ENCODE peak calls at places on chromosomes 6 and 20, in six cellular contexts. F is GM12865, J is renal cortical epithelial cell, Q is choroid plexus epithelial cell, O is GF-D8, T is endothelial cell. D is an unnamed sample.

GRCh38 chr20:57767456-57767855 is 57.6 kb upstream of the PMEPA1 start:
- DNase-seq in F (no peak), Q (no peak), O (no peak), T (no peak), J (no peak), D (no peak)

GRCh38 chr6:126188271-126188909 is 151.5 kb upstream of the CENPW start:
- DNase-seq in F (no peak), J (peak), Q (peak), O (no peak), T (no peak), D (no peak)

GRCh38 chr6:106511274-106512047 is 117.8 kb downstream of the RTN4IP1 start:
- DNase-seq in F (peak), O (no peak), J (peak), Q (no peak), T (peak), D (no peak)

GRCh38 chr20:62751551-62752150 is 43.0 kb downstream of the NTSR1 start:
- DNase-seq in T (no peak), Q (no peak), O (no peak), J (no peak), F (no peak), D (no peak)

GRCh38 chr20:48468571-48468970 is 359.2 kb downstream of the PREX1 start:
- DNase-seq in F (no peak), O (no peak), T (no peak), Q (no peak), J (no peak), D (no peak)

GRCh38 chr20:63645218-63645617 is 8.0 kb downstream of the STMN3 start:
- DNase-seq in Q (no peak), O (no peak), F (no peak), T (no peak), J (no peak), D (no peak)

GRCh38 chr6:37984578-37984977 is 165.1 kb downstream of the ZFAND3 start:
- DNase-seq in F (no peak), Q (no peak), J (no peak), T (no peak), O (no peak), D (no peak)

GRCh38 chr6:168133707-168134398 is 54.8 kb upstream of the FRMD1 start:
- DNase-seq in J (no peak), O (no peak), F (no peak), T (no peak), Q (no peak), D (peak)

GRCh38 chr6:4925580-4925979 is 78.3 kb downstream of the RPP40 start:
- DNase-seq in J (no peak), O (no peak), T (no peak), Q (no peak), F (no peak), D (no peak)

GRCh38 chr6:16228709-16229665 is 9.4 kb upstream of the GMPR start:
- DNase-seq in F (no peak), Q (no peak), O (no peak), T (no peak), J (peak), D (no peak)

GRCh38 chr20:58092871-58093270 is 135.6 kb downstream of the ANKRD60 start:
- DNase-seq in F (no peak), T (no peak), Q (no peak), O (no peak), J (no peak), D (no peak)

GRCh38 chr20:44370639-44371218 is 15.2 kb downstream of the HNF4A start:
- DNase-seq in Q (peak), T (no peak), O (no peak), F (no peak), J (no peak), D (no peak)

GRCh38 chr20:40960521-40960956 is 68.1 kb upstream of the TOP1 start:
- DNase-seq in F (no peak), J (no peak), O (no peak), Q (no peak), T (no peak), D (no peak)

GRCh38 chr20:40710608-40711007 is 21.6 kb upstream of the MAFB start:
- DNase-seq in F (no peak), Q (no peak), O (no peak), J (no peak), T (no peak), D (no peak)

GRCh38 chr20:44064501-44065400 is 122.2 kb downstream of the JPH2 start:
- DNase-seq in O (no peak), F (no peak), Q (no peak), J (no peak), T (no peak), D (no peak)

GRCh38 chr6:33726696-33727095 is 15.2 kb upstream of the UQCC2 start:
- DNase-seq in O (no peak), Q (no peak), T (no peak), F (no peak), J (no peak), D (no peak)

GRCh38 chr20:46990017-46990810 is 95.6 kb downstream of the EYA2 start:
- DNase-seq in J (no peak), Q (no peak), F (no peak), O (no peak), T (no peak), D (no peak)

GRCh38 chr6:142953373-142954273 is 8.6 kb upstream of the HIVEP2 start:
- DNase-seq in F (no peak), O (no peak), Q (no peak), J (no peak), T (no peak), D (no peak)

GRCh38 chr20:21450572-21450971 is 53.2 kb upstream of the NKX2-4 start:
- DNase-seq in O (no peak), F (no peak), Q (no peak), T (no peak), J (peak), D (no peak)

GRCh38 chr6:109606362-109606761 is 84.6 kb downstream of the AK9 start:
- DNase-seq in J (no peak), F (no peak), O (no peak), Q (no peak), T (no peak), D (no peak)

GRCh38 chr6:17331238-17331637 is 50.1 kb downstream of the RBM24 start:
- DNase-seq in O (no peak), Q (no peak), T (no peak), F (no peak), J (no peak), D (no peak)

GRCh38 chr6:63486196-63486595 is 86.1 kb upstream of the LOC128125822 start:
- DNase-seq in T (no peak), O (no peak), F (no peak), Q (no peak), J (no peak), D (no peak)

GRCh38 chr20:5504061-5504739 is 187.4 kb upstream of the PROKR2 start:
- DNase-seq in T (peak), F (peak), O (no peak), Q (peak), J (no peak), D (peak)

GRCh38 chr6:41591859-41592502 is 45.8 kb downstream of the FOXP4 start:
- DNase-seq in J (peak), T (peak), Q (peak), F (peak), O (no peak), D (peak)

GRCh38 chr6:56720882-56721281 is 78.2 kb upstream of the DST start:
- DNase-seq in J (no peak), F (no peak), Q (no peak), O (no peak), T (no peak), D (no peak)

GRCh38 chr6:24981385-24981758 is 45.6 kb upstream of the RIPOR2 start:
- DNase-seq in F (no peak), J (no peak), T (no peak), Q (peak), O (no peak), D (no peak)

GRCh38 chr20:3732327-3733118 is at the start of gene HSPA12B:
- DNase-seq in F (no peak), J (no peak), Q (no peak), O (no peak), T (no peak), D (peak)

GRCh38 chr6:34145161-34146020 is 496 bp downstream of the GRM4 start:
- DNase-seq in Q (peak), T (peak), O (no peak), J (no peak), F (no peak), D (peak)

GRCh38 chr6:38493929-38494547 is 145.7 kb downstream of the BTBD9 start:
- DNase-seq in O (no peak), J (peak), Q (peak), T (peak), F (peak), D (peak)

GRCh38 chr6:148509152-148509571 is 166.5 kb downstream of the SASH1 start:
- DNase-seq in T (no peak), Q (peak), F (no peak), J (no peak), O (no peak), D (no peak)

GRCh38 chr6:6654599-6655575 is 66.4 kb downstream of the LY86 start:
- DNase-seq in T (no peak), J (peak), Q (no peak), O (peak), F (no peak), D (no peak)

GRCh38 chr6:41367700-41368099 is 32.3 kb downstream of the NCR2 start:
- DNase-seq in Q (peak), F (no peak), J (peak), T (peak), O (no peak), D (peak)

GRCh38 chr20:43096471-43096870 is 93.2 kb downstream of the PTPRT start:
- DNase-seq in Q (no peak), J (no peak), F (no peak), T (no peak), O (no peak), D (peak)

GRCh38 chr20:61439251-61439650 is 187.2 kb downstream of the CDH4 start:
- DNase-seq in O (no peak), F (no peak), J (no peak), Q (no peak), T (no peak), D (no peak)

GRCh38 chr6:158109744-158110143 is 58.3 kb downstream of the SERAC1 start:
- DNase-seq in Q (no peak), T (no peak), J (peak), F (no peak), O (no peak), D (no peak)

GRCh38 chr6:11885159-11885558 is 106.6 kb upstream of the ADTRP start:
- DNase-seq in F (peak), O (no peak), Q (no peak), J (no peak), T (no peak), D (no peak)

GRCh38 chr6:88077305-88077704 is 29.7 kb downstream of the SPACA1 start:
- DNase-seq in Q (no peak), J (no peak), F (peak), T (no peak), O (no peak), D (no peak)

D was measured in posterior cingulate gyrus.